ENCODE peak calls at places on chromosomes 4 and X, in nine cellular contexts. D, N, I, Z, A, K, Y, S and F are unnamed samples.
A peak's percentile ranks its signal among the peaks of the same experiment; 100 is the strongest.

GRCh38 chr4:3308691-3309090 is 15.9 kb downstream of the RGS12 start:
- DNase-seq in Z (peak; percentile 39), Y (peak; percentile 30), K (no peak), I (no peak), S (no peak), A (no peak), N (no peak), D (no peak), F (no peak)

GRCh38 chrX:131393426-131393825 is 104.3 kb upstream of the IGSF1 start:
- DNase-seq in Y (no peak), I (no peak), K (no peak), D (no peak), A (no peak), S (no peak), N (no peak), Z (no peak), F (no peak)

GRCh38 chr4:8932884-8933283 is 61.2 kb upstream of the HMX1 start:
- DNase-seq in I (no peak), Y (no peak), Z (no peak), A (no peak), D (no peak), N (no peak), S (no peak), K (no peak), F (no peak)

GRCh38 chr4:148017801-148018200 is 285.9 kb downstream of the ARHGAP10 start:
- DNase-seq in S (peak; percentile 72), Z (no peak), I (peak; percentile 3), N (no peak), A (no peak), D (no peak), K (no peak), Y (no peak), F (peak; percentile 33)

GRCh38 chr4:81314196-81314896 is 99.3 kb upstream of the PRKG2 start:
- DNase-seq in Z (peak; percentile 83), A (peak; percentile 90), K (no peak), S (no peak), Y (no peak), N (no peak), D (peak; percentile 63), I (peak; percentile 72), F (peak; percentile 96)

GRCh38 chr4:186190456-186191265 is 706 bp upstream of the CYP4V2 start:
- DNase-seq in Y (peak; percentile 58), S (peak; percentile 33), D (no peak), I (peak; percentile 38), N (peak; percentile 86), Z (peak; percentile 89), A (peak; percentile 18), K (no peak), F (no peak)

GRCh38 chr4:140271553-140271952 is 101.9 kb upstream of the SCOC start:
- DNase-seq in I (no peak), Y (no peak), K (no peak), N (no peak), S (no peak), A (no peak), D (no peak), Z (no peak), F (no peak)

GRCh38 chr4:10734697-10735096 is 50.1 kb upstream of the CLNK start:
- DNase-seq in K (no peak), A (no peak), N (no peak), S (no peak), D (no peak), Y (no peak), I (peak; percentile 3), Z (no peak), F (no peak)

GRCh38 chrX:146173742-146174141 is 356.1 kb downstream of the SLITRK2 start:
- DNase-seq in I (no peak), N (no peak), A (no peak), S (no peak), K (no peak), Z (no peak), Y (no peak), D (no peak), F (no peak)

GRCh38 chrX:107360788-107361360 is 88.6 kb upstream of the FRMPD3 start:
- DNase-seq in N (no peak), Z (no peak), D (no peak), K (no peak), I (no peak), A (no peak), Y (no peak), S (peak; percentile 3), F (no peak)

GRCh38 chrX:14697453-14697852 is 168.1 kb downstream of the GLRA2 start:
- DNase-seq in D (no peak), Y (no peak), Z (no peak), N (peak; percentile 59), K (no peak), S (no peak), I (peak; percentile 1), A (peak; percentile 25), F (no peak)

GRCh38 chrX:3609800-3610199 is 103.6 kb downstream of the PRKX start:
- DNase-seq in Y (no peak), A (peak; percentile 82), S (no peak), N (no peak), I (no peak), D (no peak), K (no peak), Z (no peak), F (no peak)

GRCh38 chr4:122540827-122541226 is 80.0 kb downstream of the IL21 start:
- DNase-seq in S (no peak), K (no peak), Z (no peak), A (no peak), I (no peak), D (no peak), N (no peak), Y (no peak), F (no peak)

GRCh38 chr4:181998588-181998987 is 244.6 kb upstream of the TENM3 start:
- DNase-seq in D (no peak), N (no peak), Z (no peak), I (no peak), A (no peak), S (no peak), K (no peak), Y (no peak), F (no peak)

GRCh38 chrX:63434665-63435064 is 83.5 kb upstream of the SPIN4 start:
- DNase-seq in I (no peak), Y (peak; percentile 55), S (peak; percentile 40), D (no peak), N (no peak), K (no peak), Z (no peak), A (peak; percentile 2), F (no peak)

GRCh38 chr4:2535386-2536192 is 858 bp upstream of the FAM193A start:
- DNase-seq in A (peak; percentile 26), Y (no peak), K (no peak), D (peak; percentile 64), I (peak; percentile 28), S (peak; percentile 12), N (peak; percentile 79), Z (no peak), F (no peak)

GRCh38 chrX:23644744-23645143 is 22.5 kb upstream of the PRDX4 start:
- DNase-seq in K (no peak), N (no peak), Z (no peak), Y (no peak), D (no peak), I (peak; percentile 76), S (no peak), A (no peak), F (no peak)

GRCh38 chr4:179855471-179855870 is 2387.7 kb upstream of the TENM3 start:
- DNase-seq in Z (no peak), D (no peak), A (no peak), S (no peak), N (no peak), I (no peak), Y (no peak), K (no peak), F (no peak)

DNA sequence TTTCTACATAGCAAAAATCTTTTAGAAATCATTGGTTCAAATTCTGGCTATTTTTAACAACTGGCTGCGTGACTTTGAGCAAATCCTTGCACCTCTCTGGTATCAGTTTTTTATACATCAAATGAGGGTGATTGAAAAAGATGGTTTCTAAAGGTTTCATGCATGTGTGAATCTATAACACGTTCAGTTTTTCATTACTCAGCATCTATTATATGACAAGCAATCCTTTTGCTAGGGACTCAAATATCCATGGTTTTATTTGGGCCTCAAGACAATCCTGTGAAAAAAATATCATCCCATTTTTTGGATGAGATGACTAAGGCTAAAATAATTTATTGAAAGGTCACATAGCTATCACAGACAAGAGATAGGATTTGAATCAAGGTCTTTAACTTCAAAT is 884 bp downstream of the HEPH start:
- DNase-seq in Y (no peak), D (no peak), I (no peak), Z (no peak), S (no peak), A (no peak), K (no peak), N (no peak), F (no peak)
- H3K4me3 ChIP-seq in Y (peak overlapping the region; percentile 56), D (no peak overlapping the region), I (no peak overlapping the region), Z (no peak overlapping the region), S (no peak overlapping the region), A (peak overlapping the region; percentile 45), K (no peak overlapping the region), N (no peak overlapping the region), F (no peak overlapping the region)

GRCh38 chrX:45781901-45782553 is 581.4 kb upstream of the DIPK2B start:
- DNase-seq in N (no peak), S (no peak), I (no peak), A (peak; percentile 86), K (no peak), Y (no peak), D (no peak), Z (no peak), F (no peak)
- TF ChIP-seq CTCF in N (peak; percentile 64), S (no peak), I (no peak), A (peak; percentile 35), K (peak; percentile 56), Y (no peak), D (no peak), Z (peak; percentile 19), F (peak; percentile 38)

GRCh38 chrX:133792198-133792953 is 193.0 kb downstream of the GPC3 start:
- DNase-seq in Y (peak; percentile 53), I (peak; percentile 41), Z (peak; percentile 80), A (peak; percentile 75), K (peak; percentile 66), S (peak; percentile 33), N (peak; percentile 65), D (peak; percentile 69), F (no peak)
- H3K4me3 ChIP-seq in Y (peak overlapping the region; percentile 50), I (no peak overlapping the region), Z (no peak overlapping the region), A (peak overlapping the region; percentile 32), K (no peak overlapping the region), S (no peak overlapping the region), N (peak overlapping the region; percentile 38), D (no peak overlapping the region), F (peak overlapping the region; percentile 39)

GRCh38 chr4:167023359-167023925 is 210.9 kb downstream of the SPOCK3 start:
- DNase-seq in Z (no peak), Y (no peak), I (no peak), A (no peak), K (no peak), S (no peak), D (no peak), N (no peak), F (no peak)

GRCh38 chr4:167021545-167022155 is 212.6 kb downstream of the SPOCK3 start:
- DNase-seq in D (peak; percentile 55), K (peak; percentile 51), S (peak; percentile 69), I (peak; percentile 29), N (peak; percentile 12), Z (peak; percentile 64), A (peak; percentile 67), Y (peak; percentile 63), F (no peak)

GRCh38 chr4:167025651-167026050 is 208.6 kb downstream of the SPOCK3 start:
- DNase-seq in K (no peak), I (no peak), A (no peak), Y (no peak), Z (no peak), D (no peak), S (no peak), N (no peak), F (no peak)

GRCh38 chr4:167014944-167015343 is 219.3 kb downstream of the SPOCK3 start:
- DNase-seq in Y (no peak), N (no peak), S (no peak), K (no peak), A (no peak), D (no peak), Z (no peak), I (no peak), F (no peak)

GRCh38 chr4:167020410-167020809 is 213.9 kb downstream of the SPOCK3 start:
- DNase-seq in K (no peak), N (no peak), Z (no peak), I (no peak), Y (no peak), S (no peak), D (no peak), A (no peak), F (no peak)
- TF ChIP-seq CTCF in K (peak; percentile 36), N (no peak), Z (no peak), I (no peak), Y (no peak), S (no peak), D (no peak), A (peak; percentile 32), F (peak; percentile 50)